ENCODE peak calls at places on chromosomes 7 and 10, in eight cellular contexts. One of them, this sample, is unnamed.

GRCh38 chr10:117710181-117710798 is 167.7 kb downstream of the EMX2 start:
- DNase-seq in neuronal stem cell: no peak
- DNase-seq in endothelial cell of umbilical vein: no peak
- DNase-seq in ovary: no peak
- DNase-seq in PC-9: no peak
- DNase-seq in cardiac muscle cell: no peak
- DNase-seq in upper lobe of right lung: no peak
- DNase-seq in Panc1: no peak
- DNase-seq in this sample: no peak

GRCh38 chr10:789831-790701 is 100.6 kb upstream of the DIP2C start:
- DNase-seq in neuronal stem cell: no peak
- DNase-seq in endothelial cell of umbilical vein: no peak
- DNase-seq in ovary: no peak
- DNase-seq in PC-9: no peak
- DNase-seq in cardiac muscle cell: no peak
- DNase-seq in upper lobe of right lung: no peak
- DNase-seq in Panc1: no peak
- DNase-seq in this sample: peak; percentile 35

GRCh38 chr7:31373337-31374289 is 33.1 kb upstream of the NEUROD6 start:
- DNase-seq in neuronal stem cell: peak; percentile 63
- DNase-seq in endothelial cell of umbilical vein: peak; percentile 24
- DNase-seq in ovary: no peak
- DNase-seq in PC-9: no peak
- DNase-seq in cardiac muscle cell: peak; percentile 66
- DNase-seq in upper lobe of right lung: no peak
- DNase-seq in Panc1: peak; percentile 61
- DNase-seq in this sample: peak; percentile 56

GRCh38 chr10:124693396-124693795 is 50.8 kb downstream of the FAM53B start:
- DNase-seq in neuronal stem cell: no peak
- DNase-seq in endothelial cell of umbilical vein: no peak
- DNase-seq in ovary: no peak
- DNase-seq in PC-9: no peak
- DNase-seq in cardiac muscle cell: peak; percentile 62
- DNase-seq in upper lobe of right lung: no peak
- DNase-seq in Panc1: no peak
- DNase-seq in this sample: no peak

GRCh38 chr10:127576751-127577161 is 27.6 kb downstream of the NPS start:
- DNase-seq in neuronal stem cell: no peak
- DNase-seq in endothelial cell of umbilical vein: no peak
- DNase-seq in ovary: peak; percentile 16
- DNase-seq in PC-9: no peak
- DNase-seq in cardiac muscle cell: no peak
- DNase-seq in upper lobe of right lung: no peak
- DNase-seq in Panc1: no peak
- DNase-seq in this sample: no peak

GRCh38 chr10:527416-527815 is 162.1 kb downstream of the DIP2C start:
- DNase-seq in neuronal stem cell: no peak
- DNase-seq in endothelial cell of umbilical vein: no peak
- DNase-seq in ovary: no peak
- DNase-seq in PC-9: no peak
- DNase-seq in cardiac muscle cell: no peak
- DNase-seq in upper lobe of right lung: no peak
- DNase-seq in Panc1: no peak
- DNase-seq in this sample: no peak

GRCh38 chr10:86899670-86900276 is 57.6 kb downstream of the MMRN2 start:
- DNase-seq in neuronal stem cell: peak; percentile 54
- DNase-seq in endothelial cell of umbilical vein: peak; percentile 70
- DNase-seq in ovary: peak; percentile 57
- DNase-seq in PC-9: no peak
- DNase-seq in cardiac muscle cell: peak; percentile 80
- DNase-seq in upper lobe of right lung: no peak
- DNase-seq in Panc1: peak; percentile 42
- DNase-seq in this sample: peak; percentile 60

GRCh38 chr7:93392984-93393383 is 160.8 kb downstream of the VPS50 start:
- DNase-seq in neuronal stem cell: no peak
- DNase-seq in endothelial cell of umbilical vein: no peak
- DNase-seq in ovary: no peak
- DNase-seq in PC-9: no peak
- DNase-seq in cardiac muscle cell: no peak
- DNase-seq in upper lobe of right lung: no peak
- DNase-seq in Panc1: no peak
- DNase-seq in this sample: no peak

GRCh38 chr10:65827344-65827743 is 1098.5 kb upstream of the LRRTM3 start:
- DNase-seq in neuronal stem cell: no peak
- DNase-seq in endothelial cell of umbilical vein: no peak
- DNase-seq in ovary: no peak
- DNase-seq in PC-9: no peak
- DNase-seq in cardiac muscle cell: peak; percentile 67
- DNase-seq in upper lobe of right lung: no peak
- DNase-seq in Panc1: no peak
- DNase-seq in this sample: no peak

GRCh38 chr10:77732213-77733003 is 94.8 kb upstream of the KCNMA1 start:
- DNase-seq in neuronal stem cell: no peak
- DNase-seq in endothelial cell of umbilical vein: no peak
- DNase-seq in ovary: no peak
- DNase-seq in PC-9: no peak
- DNase-seq in cardiac muscle cell: no peak
- DNase-seq in upper lobe of right lung: no peak
- DNase-seq in Panc1: no peak
- DNase-seq in this sample: no peak

GRCh38 chr7:136566491-136566890 is 302.0 kb upstream of the CHRM2 start:
- DNase-seq in neuronal stem cell: no peak
- DNase-seq in endothelial cell of umbilical vein: no peak
- DNase-seq in ovary: no peak
- DNase-seq in PC-9: no peak
- DNase-seq in cardiac muscle cell: no peak
- DNase-seq in upper lobe of right lung: no peak
- DNase-seq in Panc1: no peak
- DNase-seq in this sample: no peak

GRCh38 chr10:120584786-120585185 is 127.8 kb downstream of the PLPP4 start:
- DNase-seq in neuronal stem cell: no peak
- DNase-seq in endothelial cell of umbilical vein: no peak
- DNase-seq in ovary: no peak
- DNase-seq in PC-9: no peak
- DNase-seq in cardiac muscle cell: no peak
- DNase-seq in upper lobe of right lung: no peak
- DNase-seq in Panc1: no peak
- DNase-seq in this sample: no peak

GRCh38 chr10:124160176-124160575 is 66.8 kb upstream of the CHST15 start:
- DNase-seq in neuronal stem cell: no peak
- DNase-seq in endothelial cell of umbilical vein: no peak
- DNase-seq in ovary: no peak
- DNase-seq in PC-9: no peak
- DNase-seq in cardiac muscle cell: no peak
- DNase-seq in upper lobe of right lung: no peak
- DNase-seq in Panc1: no peak
- DNase-seq in this sample: no peak

GRCh38 chr10:106894675-106895074 is 269.8 kb downstream of the SORCS1 start:
- DNase-seq in neuronal stem cell: no peak
- DNase-seq in endothelial cell of umbilical vein: no peak
- DNase-seq in ovary: no peak
- DNase-seq in PC-9: no peak
- DNase-seq in cardiac muscle cell: no peak
- DNase-seq in upper lobe of right lung: no peak
- DNase-seq in Panc1: no peak
- DNase-seq in this sample: no peak

GRCh38 chr10:30392564-30392990 is 41.4 kb upstream of the MAP3K8 start:
- DNase-seq in neuronal stem cell: peak; percentile 71
- DNase-seq in endothelial cell of umbilical vein: peak; percentile 61
- DNase-seq in ovary: peak; percentile 61
- DNase-seq in PC-9: no peak
- DNase-seq in cardiac muscle cell: peak; percentile 77
- DNase-seq in upper lobe of right lung: peak; percentile 85
- DNase-seq in Panc1: peak; percentile 52
- DNase-seq in this sample: peak; percentile 75

GRCh38 chr7:151448261-151449252 is 8.6 kb upstream of the CRYGN start:
- DNase-seq in neuronal stem cell: peak; percentile 68
- DNase-seq in endothelial cell of umbilical vein: peak; percentile 72
- DNase-seq in ovary: peak; percentile 70
- DNase-seq in PC-9: peak; percentile 43
- DNase-seq in cardiac muscle cell: peak; percentile 78
- DNase-seq in upper lobe of right lung: peak; percentile 83
- DNase-seq in Panc1: no peak
- DNase-seq in this sample: peak; percentile 56

GRCh38 chr10:6014241-6014761 is 37.0 kb upstream of the IL15RA start:
- DNase-seq in neuronal stem cell: no peak
- DNase-seq in endothelial cell of umbilical vein: peak; percentile 53
- DNase-seq in ovary: peak; percentile 27
- DNase-seq in PC-9: no peak
- DNase-seq in cardiac muscle cell: peak; percentile 51
- DNase-seq in upper lobe of right lung: no peak
- DNase-seq in Panc1: peak; percentile 13
- DNase-seq in this sample: no peak

GRCh38 chr10:25694206-25694933 is 239.7 kb upstream of the MYO3A start:
- DNase-seq in neuronal stem cell: no peak
- DNase-seq in endothelial cell of umbilical vein: no peak
- DNase-seq in ovary: no peak
- DNase-seq in PC-9: no peak
- DNase-seq in cardiac muscle cell: no peak
- DNase-seq in upper lobe of right lung: no peak
- DNase-seq in Panc1: no peak
- DNase-seq in this sample: no peak

GRCh38 chr7:105019269-105019668 is 5.3 kb downstream of the KMT2E start:
- DNase-seq in neuronal stem cell: no peak
- DNase-seq in endothelial cell of umbilical vein: no peak
- DNase-seq in ovary: no peak
- DNase-seq in PC-9: no peak
- DNase-seq in cardiac muscle cell: no peak
- DNase-seq in upper lobe of right lung: no peak
- DNase-seq in Panc1: no peak
- DNase-seq in this sample: no peak
- H3K4me1 ChIP-seq in neuronal stem cell: peaks cover 2% of the 10 kb centered on the region
- H3K4me1 ChIP-seq in endothelial cell of umbilical vein: peaks cover 30% of the 10 kb centered on the region
- H3K4me1 ChIP-seq in ovary: peaks cover 10% of the 10 kb centered on the region
- H3K4me1 ChIP-seq in PC-9: peaks cover 45% of the 10 kb centered on the region
- H3K4me1 ChIP-seq in cardiac muscle cell: peaks cover 22% of the 10 kb centered on the region
- H3K4me1 ChIP-seq in upper lobe of right lung: peaks cover 62% of the 10 kb centered on the region
- H3K4me1 ChIP-seq in Panc1: peaks cover 24% of the 10 kb centered on the region
- H3K4me1 ChIP-seq in this sample: peaks cover 23% of the 10 kb centered on the region

DNA sequence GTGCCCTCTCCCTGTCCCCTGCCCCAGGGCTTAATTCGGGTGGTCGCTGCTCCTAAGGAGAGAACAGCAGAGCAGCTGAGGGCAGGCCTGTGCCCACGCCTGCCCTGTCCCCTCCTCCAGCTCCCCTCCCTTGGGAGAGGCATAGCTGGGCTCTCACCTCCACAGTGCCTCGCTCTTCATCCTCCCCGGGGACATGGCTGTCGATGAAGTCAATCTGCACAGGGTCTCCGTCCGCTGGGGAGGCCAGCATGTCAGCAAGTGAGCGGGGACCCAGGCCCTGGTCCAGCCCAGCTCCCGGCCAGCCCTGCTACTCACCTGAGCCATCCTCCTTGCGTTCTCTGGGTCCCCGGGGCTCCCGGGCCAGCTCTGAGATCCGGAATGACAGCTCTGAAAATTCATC is 3.8 kb upstream of the SAP25 start:
- DNase-seq in neuronal stem cell: no peak
- DNase-seq in endothelial cell of umbilical vein: no peak
- DNase-seq in ovary: no peak
- DNase-seq in PC-9: no peak
- DNase-seq in cardiac muscle cell: no peak
- DNase-seq in upper lobe of right lung: peak; percentile 48
- DNase-seq in Panc1: no peak
- DNase-seq in this sample: no peak
- H3K4me1 ChIP-seq in neuronal stem cell: peaks cover 2% of the 10 kb centered on the region
- H3K4me1 ChIP-seq in endothelial cell of umbilical vein: peaks cover under 1% of the 10 kb centered on the region
- H3K4me1 ChIP-seq in ovary: peaks cover 4% of the 10 kb centered on the region
- H3K4me1 ChIP-seq in PC-9: no peaks in the 10 kb centered on the region
- H3K4me1 ChIP-seq in cardiac muscle cell: peaks cover under 1% of the 10 kb centered on the region
- H3K4me1 ChIP-seq in upper lobe of right lung: peaks cover 12% of the 10 kb centered on the region
- H3K4me1 ChIP-seq in Panc1: no peaks in the 10 kb centered on the region
- H3K4me1 ChIP-seq in this sample: no peaks in the 10 kb centered on the region

DNA sequence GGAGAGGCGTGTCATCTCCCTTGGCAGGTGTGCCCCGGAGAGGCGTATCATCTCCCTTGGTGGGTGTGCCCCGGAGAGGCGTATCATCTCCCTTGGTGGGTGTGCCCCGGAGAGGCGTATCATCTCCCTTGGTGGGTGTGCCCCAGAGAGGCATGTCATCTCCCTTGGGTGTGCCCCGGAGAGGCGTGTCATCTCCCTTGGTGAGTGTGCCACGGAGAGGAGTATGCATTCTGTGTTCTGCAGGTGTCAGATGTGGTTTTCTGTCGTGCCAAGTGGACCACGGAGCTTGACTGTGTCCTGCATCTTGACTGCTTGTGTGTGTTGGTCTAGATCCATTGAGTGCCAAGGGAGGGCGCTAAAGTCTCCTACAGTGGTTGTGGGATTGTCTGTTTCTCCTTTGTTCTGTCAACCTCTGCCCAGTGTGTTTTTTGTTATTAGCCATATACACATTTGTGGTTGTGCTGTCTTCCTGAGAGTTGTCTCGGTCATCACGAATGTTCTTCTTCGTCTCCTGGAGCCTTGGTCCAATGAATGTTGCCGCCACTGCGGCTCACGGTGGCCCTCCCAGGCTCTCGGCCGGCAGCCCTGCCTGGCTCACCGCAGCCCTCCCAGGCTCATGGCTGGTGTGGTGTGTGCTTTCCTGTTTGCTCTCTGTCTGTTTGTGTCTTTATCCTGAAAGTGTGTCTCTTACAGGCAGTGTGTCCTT is 96.8 kb downstream of the INPP5A start:
- DNase-seq in neuronal stem cell: no peak
- DNase-seq in endothelial cell of umbilical vein: no peak
- DNase-seq in ovary: no peak
- DNase-seq in PC-9: no peak
- DNase-seq in cardiac muscle cell: no peak
- DNase-seq in upper lobe of right lung: peak; percentile 45
- DNase-seq in Panc1: no peak
- DNase-seq in this sample: peak; percentile 25
- H3K4me1 ChIP-seq in neuronal stem cell: peaks cover 20% of the 10 kb centered on the region
- H3K4me1 ChIP-seq in endothelial cell of umbilical vein: peaks cover 2% of the 10 kb centered on the region
- H3K4me1 ChIP-seq in ovary: peaks cover 27% of the 10 kb centered on the region
- H3K4me1 ChIP-seq in PC-9: no peaks in the 10 kb centered on the region
- H3K4me1 ChIP-seq in cardiac muscle cell: peaks cover 40% of the 10 kb centered on the region
- H3K4me1 ChIP-seq in upper lobe of right lung: peaks cover 49% of the 10 kb centered on the region
- H3K4me1 ChIP-seq in Panc1: peaks cover 10% of the 10 kb centered on the region
- H3K4me1 ChIP-seq in this sample: peaks cover 6% of the 10 kb centered on the region

GRCh38 chr10:27530477-27530876 is 26.4 kb downstream of the RAB18 start:
- DNase-seq in neuronal stem cell: no peak
- DNase-seq in endothelial cell of umbilical vein: no peak
- DNase-seq in ovary: no peak
- DNase-seq in PC-9: no peak
- DNase-seq in cardiac muscle cell: no peak
- DNase-seq in upper lobe of right lung: no peak
- DNase-seq in Panc1: no peak
- DNase-seq in this sample: no peak
- H3K4me1 ChIP-seq in neuronal stem cell: peaks cover 6% of the 10 kb centered on the region
- H3K4me1 ChIP-seq in endothelial cell of umbilical vein: no peaks in the 10 kb centered on the region
- H3K4me1 ChIP-seq in ovary: peaks cover 2% of the 10 kb centered on the region
- H3K4me1 ChIP-seq in PC-9: no peaks in the 10 kb centered on the region
- H3K4me1 ChIP-seq in cardiac muscle cell: peaks cover 17% of the 10 kb centered on the region
- H3K4me1 ChIP-seq in upper lobe of right lung: peaks cover 17% of the 10 kb centered on the region
- H3K4me1 ChIP-seq in Panc1: no peaks in the 10 kb centered on the region
- H3K4me1 ChIP-seq in this sample: no peaks in the 10 kb centered on the region

GRCh38 chr7:102326156-102326914 is 29.9 kb downstream of the SPDYE6 start:
- DNase-seq in neuronal stem cell: no peak
- DNase-seq in endothelial cell of umbilical vein: no peak
- DNase-seq in ovary: no peak
- DNase-seq in PC-9: no peak
- DNase-seq in cardiac muscle cell: no peak
- DNase-seq in upper lobe of right lung: no peak
- DNase-seq in Panc1: no peak
- DNase-seq in this sample: peak; percentile 19

GRCh38 chr7:102331536-102332275 is 24.5 kb downstream of the SPDYE6 start:
- DNase-seq in neuronal stem cell: no peak
- DNase-seq in endothelial cell of umbilical vein: no peak
- DNase-seq in ovary: no peak
- DNase-seq in PC-9: no peak
- DNase-seq in cardiac muscle cell: no peak
- DNase-seq in upper lobe of right lung: no peak
- DNase-seq in Panc1: no peak
- DNase-seq in this sample: no peak
- H3K4me1 ChIP-seq in neuronal stem cell: no peaks in the 10 kb centered on the region
- H3K4me1 ChIP-seq in endothelial cell of umbilical vein: no peaks in the 10 kb centered on the region
- H3K4me1 ChIP-seq in ovary: no peaks in the 10 kb centered on the region
- H3K4me1 ChIP-seq in PC-9: no peaks in the 10 kb centered on the region
- H3K4me1 ChIP-seq in cardiac muscle cell: peaks cover 6% of the 10 kb centered on the region
- H3K4me1 ChIP-seq in upper lobe of right lung: no peaks in the 10 kb centered on the region
- H3K4me1 ChIP-seq in Panc1: no peaks in the 10 kb centered on the region
- H3K4me1 ChIP-seq in this sample: no peaks in the 10 kb centered on the region

This sample was measured in SJSA1.